ENCODE peak calls at places on chromosomes 13 and 19, in eight cellular contexts. One of them, this sample, is unnamed.

GRCh38 chr19:18208098-18208951 is 4.5 kb upstream of the RAB3A start:
- DNase-seq in stimulated activated CD4-positive, alpha-beta T cell treated with anti-CD3 and anti-CD28 coated beads, Interleukin-12 subunit alpha, Interleukin-12 subunit beta, amount 100 ng/mL, for 48 hours: no peak
- DNase-seq in H7: peak; percentile 91
- DNase-seq in NCI-H2081: no peak
- DNase-seq in mesothelial cell of epicardium: no peak
- DNase-seq in Peyer's patch: peak; percentile 66
- DNase-seq in NT2/D1: no peak
- DNase-seq in head of caudate nucleus: peak; percentile 65
- DNase-seq in this sample: no peak

GRCh38 chr13:51551446-51551845 is 32.8 kb upstream of the WDFY2 start:
- DNase-seq in Peyer's patch: no peak
- DNase-seq in mesothelial cell of epicardium: no peak
- DNase-seq in stimulated activated CD4-positive, alpha-beta T cell treated with anti-CD3 and anti-CD28 coated beads, Interleukin-12 subunit alpha, Interleukin-12 subunit beta, amount 100 ng/mL, for 48 hours: no peak
- DNase-seq in head of caudate nucleus: no peak
- DNase-seq in NCI-H2081: no peak
- DNase-seq in H7: no peak
- DNase-seq in NT2/D1: no peak
- DNase-seq in this sample: no peak

GRCh38 chr19:4518345-4519171 is at the start of gene PLIN4:
- DNase-seq in stimulated activated CD4-positive, alpha-beta T cell treated with anti-CD3 and anti-CD28 coated beads, Interleukin-12 subunit alpha, Interleukin-12 subunit beta, amount 100 ng/mL, for 48 hours: no peak
- DNase-seq in NT2/D1: no peak
- DNase-seq in Peyer's patch: no peak
- DNase-seq in mesothelial cell of epicardium: no peak
- DNase-seq in H7: peak; percentile 84
- DNase-seq in head of caudate nucleus: peak; percentile 73
- DNase-seq in NCI-H2081: no peak
- DNase-seq in this sample: no peak

GRCh38 chr19:18097217-18097992 is at the start of gene MAST3:
- DNase-seq in mesothelial cell of epicardium: peak; percentile 64
- DNase-seq in NCI-H2081: peak; percentile 77
- DNase-seq in NT2/D1: peak; percentile 66
- DNase-seq in stimulated activated CD4-positive, alpha-beta T cell treated with anti-CD3 and anti-CD28 coated beads, Interleukin-12 subunit alpha, Interleukin-12 subunit beta, amount 100 ng/mL, for 48 hours: peak; percentile 86
- DNase-seq in H7: peak; percentile 100
- DNase-seq in Peyer's patch: peak; percentile 93
- DNase-seq in head of caudate nucleus: peak; percentile 93
- DNase-seq in this sample: no peak

GRCh38 chr13:31807090-31807541 is 67.8 kb downstream of the RXFP2 start:
- DNase-seq in NCI-H2081: no peak
- DNase-seq in Peyer's patch: no peak
- DNase-seq in stimulated activated CD4-positive, alpha-beta T cell treated with anti-CD3 and anti-CD28 coated beads, Interleukin-12 subunit alpha, Interleukin-12 subunit beta, amount 100 ng/mL, for 48 hours: no peak
- DNase-seq in H7: no peak
- DNase-seq in NT2/D1: no peak
- DNase-seq in head of caudate nucleus: no peak
- DNase-seq in mesothelial cell of epicardium: no peak
- DNase-seq in this sample: no peak

GRCh38 chr13:65095118-65095517 is 2135.0 kb downstream of the PCDH9 start:
- DNase-seq in head of caudate nucleus: no peak
- DNase-seq in stimulated activated CD4-positive, alpha-beta T cell treated with anti-CD3 and anti-CD28 coated beads, Interleukin-12 subunit alpha, Interleukin-12 subunit beta, amount 100 ng/mL, for 48 hours: no peak
- DNase-seq in mesothelial cell of epicardium: no peak
- DNase-seq in Peyer's patch: no peak
- DNase-seq in H7: no peak
- DNase-seq in NT2/D1: no peak
- DNase-seq in NCI-H2081: no peak
- DNase-seq in this sample: no peak

GRCh38 chr13:24662195-24663088 is 17.8 kb upstream of the ATP12A start:
- DNase-seq in Peyer's patch: no peak
- DNase-seq in stimulated activated CD4-positive, alpha-beta T cell treated with anti-CD3 and anti-CD28 coated beads, Interleukin-12 subunit alpha, Interleukin-12 subunit beta, amount 100 ng/mL, for 48 hours: no peak
- DNase-seq in head of caudate nucleus: no peak
- DNase-seq in mesothelial cell of epicardium: no peak
- DNase-seq in NCI-H2081: no peak
- DNase-seq in H7: no peak
- DNase-seq in NT2/D1: no peak
- DNase-seq in this sample: no peak

GRCh38 chr13:112213467-112214245 is 146.7 kb downstream of the SOX1 start:
- DNase-seq in NCI-H2081: peak; percentile 92
- DNase-seq in stimulated activated CD4-positive, alpha-beta T cell treated with anti-CD3 and anti-CD28 coated beads, Interleukin-12 subunit alpha, Interleukin-12 subunit beta, amount 100 ng/mL, for 48 hours: no peak
- DNase-seq in H7: no peak
- DNase-seq in Peyer's patch: peak; percentile 79
- DNase-seq in mesothelial cell of epicardium: no peak
- DNase-seq in NT2/D1: no peak
- DNase-seq in head of caudate nucleus: no peak
- DNase-seq in this sample: no peak

This sample was measured in iPS DF 19.7.